ENCODE peak calls at places on chromosomes 7 and 10, in six cellular contexts. T is gastrocnemius medialis, L is GM12878, W is right lobe of liver, H is A549, A is adrenal gland. M is an unnamed sample.

GRCh38 chr10:132588301-132589013 is 50.9 kb downstream of the INPP5A start:
- DNase-seq in L (no peak), A (no peak), T (peak; percentile 43), W (no peak), H (no peak), M (no peak)

GRCh38 chr7:44973610-44974401 is 5.0 kb downstream of the MYO1G start:
- DNase-seq in A (peak; percentile 74), T (no peak), L (no peak), W (no peak), H (no peak), M (no peak)

GRCh38 chr10:71636588-71636987 is 83.0 kb downstream of the C10orf105 start:
- DNase-seq in W (no peak), A (no peak), T (no peak), L (no peak), H (no peak), M (no peak)

GRCh38 chr7:52616552-52616951 is 418.9 kb upstream of the POM121L12 start:
- DNase-seq in L (no peak), W (no peak), T (no peak), A (no peak), H (no peak), M (no peak)

GRCh38 chr7:52634996-52635395 is 400.4 kb upstream of the POM121L12 start:
- DNase-seq in T (no peak), A (no peak), H (no peak), W (no peak), L (no peak), M (no peak)

GRCh38 chr10:80535671-80536360 is 1.9 kb upstream of the SH2D4B start:
- DNase-seq in T (no peak), H (peak; percentile 89), A (peak; percentile 88), L (no peak), W (peak; percentile 90), M (peak; percentile 44)

GRCh38 chr10:125449571-125449970 is 233.4 kb downstream of the TEX36 start:
- DNase-seq in H (no peak), L (no peak), A (no peak), T (no peak), W (no peak), M (no peak)

GRCh38 chr10:93081834-93082233 is 8.1 kb downstream of the CYP26A1 start:
- DNase-seq in H (no peak), A (no peak), T (no peak), L (no peak), W (no peak), M (no peak)

GRCh38 chr7:22824760-22825159 is 2.1 kb upstream of the TOMM7 start:
- DNase-seq in T (no peak), A (no peak), L (no peak), W (no peak), H (no peak), M (no peak)

GRCh38 chr10:74027702-74028101 is 29.8 kb downstream of the VCL start:
- DNase-seq in L (no peak), H (no peak), A (no peak), T (no peak), W (no peak), M (no peak)

GRCh38 chr7:127504715-127505114 is 80.7 kb downstream of the GCC1 start:
- DNase-seq in T (no peak), H (no peak), L (no peak), W (no peak), A (peak; percentile 23), M (no peak)

GRCh38 chr7:42768037-42768436 is 143.8 kb downstream of the C7orf25 start:
- DNase-seq in L (no peak), T (no peak), H (no peak), A (no peak), W (no peak), M (no peak)
- TF ChIP-seq CTCF in L (no peak), T (no peak), H (no peak), A (no peak), W (no peak), M (no peak)

DNA sequence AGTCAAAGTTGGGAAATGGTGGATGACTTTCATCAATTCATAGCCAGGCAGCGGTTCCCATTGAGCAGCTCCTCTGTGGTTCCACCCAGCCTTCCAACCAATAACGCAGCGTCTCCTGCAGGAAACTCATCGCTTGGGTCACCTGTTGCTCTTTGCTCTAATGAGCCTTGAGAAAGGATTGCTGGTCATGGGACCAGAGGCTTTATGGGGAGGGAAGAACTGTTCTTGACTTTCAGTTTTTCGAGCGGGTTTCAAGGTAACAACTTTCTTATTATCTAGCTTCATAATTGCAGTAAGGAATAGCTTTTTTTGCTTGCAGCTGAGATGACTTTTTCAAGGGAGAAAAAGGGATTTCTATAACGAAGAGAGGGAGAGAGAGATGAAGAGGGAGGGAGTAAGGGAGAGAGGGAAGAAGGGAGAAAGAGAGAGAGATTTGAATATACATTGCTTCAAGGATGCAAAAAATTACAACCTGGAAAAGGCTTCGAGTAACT is 405 bp upstream of the ENTPD1 start:
- DNase-seq in H (no peak), A (peak; percentile 70), T (no peak), W (peak; percentile 53), L (peak; percentile 90), M (no peak)
- TF ChIP-seq POLR2A in H (no peak), A (no peak), T (peak; percentile 36), W (peak; percentile 10), L (peak; percentile 23), M (no peak)

DNA sequence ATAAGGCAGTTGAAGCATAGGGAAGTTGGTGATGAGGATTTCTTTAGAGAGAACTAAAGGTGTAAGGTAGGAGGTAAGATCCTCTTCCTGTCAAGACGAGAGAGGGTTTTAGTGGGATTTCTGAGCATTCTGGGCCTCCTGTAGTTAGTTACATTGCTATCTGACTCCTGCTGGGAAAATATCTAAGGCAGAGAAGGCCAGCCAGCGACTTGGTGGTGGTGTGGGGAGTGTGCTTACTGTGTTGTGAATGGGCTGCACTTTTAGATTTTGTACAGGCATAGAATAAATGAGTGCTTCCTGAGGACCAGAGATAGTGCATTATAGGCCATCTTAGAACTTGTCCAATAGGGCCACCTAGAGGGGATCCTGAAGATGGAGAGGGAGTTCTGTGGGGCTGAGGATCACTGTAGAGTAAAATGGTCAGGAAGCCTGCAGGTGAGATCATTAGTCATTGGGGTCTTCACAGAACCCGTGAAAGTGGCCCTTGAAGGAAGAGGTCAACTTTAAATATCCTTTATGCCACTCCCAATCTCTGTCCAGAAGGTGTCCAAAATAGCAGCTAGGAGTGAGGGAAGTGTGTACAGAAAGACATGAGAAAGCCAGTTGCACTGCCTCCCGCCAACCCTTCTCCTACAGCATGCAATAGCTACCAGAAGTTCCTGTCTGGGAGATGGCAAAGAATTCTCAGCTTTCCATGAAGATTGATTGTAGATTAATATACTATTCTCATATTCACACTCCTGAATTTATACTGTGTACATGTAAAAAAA is 266.6 kb downstream of the POLR1F start:
- DNase-seq in H (peak; percentile 3), L (no peak), T (no peak), A (peak; percentile 26), W (no peak), M (no peak)
- TF ChIP-seq CTCF in H (peak; percentile 49), L (peak; percentile 33), T (no peak), A (peak; percentile 12), W (no peak), M (no peak)

GRCh38 chr10:12068467-12069269 is at the start of gene DHTKD1:
- DNase-seq in L (peak; percentile 94), T (peak; percentile 96), W (peak; percentile 100), H (peak; percentile 99), A (peak; percentile 98), M (peak; percentile 97)
- TF ChIP-seq POLR2A in L (peak; percentile 87), T (peak; percentile 61), W (peak; percentile 89), H (peak; percentile 56), A (peak; percentile 32), M (no peak)

DNA sequence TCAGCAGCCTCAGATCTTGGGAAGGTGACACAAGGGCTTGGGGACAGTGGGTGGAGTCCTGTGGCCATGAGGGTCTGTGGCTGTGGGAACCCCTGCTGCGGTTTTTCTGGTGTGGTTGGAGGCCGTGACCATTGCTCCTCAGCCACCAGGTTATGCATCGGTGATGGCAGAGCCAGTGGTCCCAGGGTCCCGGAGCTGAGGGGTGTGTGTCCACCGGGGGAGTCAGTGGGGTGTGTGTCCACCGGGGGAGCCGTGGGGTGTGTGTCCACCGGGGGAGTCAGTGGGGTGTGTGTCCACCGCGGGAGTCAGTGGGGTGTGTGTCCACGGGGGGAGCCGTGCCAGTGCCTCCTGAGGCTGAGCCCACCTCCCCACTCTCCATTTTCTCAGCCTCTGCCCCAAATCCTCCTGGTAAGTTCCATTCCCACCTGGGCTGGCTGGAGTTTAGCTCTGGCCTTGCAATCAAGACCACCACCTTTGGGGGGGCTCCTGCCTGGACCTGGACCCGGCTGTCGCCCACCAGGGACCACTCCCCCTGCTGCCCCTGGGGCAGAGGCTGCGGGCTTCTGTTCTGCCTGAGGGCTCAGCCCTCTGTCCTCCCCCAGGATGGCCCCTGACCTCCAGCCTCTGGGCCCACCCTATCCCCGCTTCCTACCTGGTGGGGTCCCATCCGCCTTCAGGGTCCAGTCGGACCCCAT is 143.5 kb downstream of the ELFN1 start:
- DNase-seq in L (no peak), A (no peak), H (no peak), W (no peak), T (no peak), M (peak; percentile 78)
- TF ChIP-seq CTCF in L (no peak), A (no peak), H (no peak), W (no peak), T (no peak), M (no peak)

GRCh38 chr7:100827330-100828226 is at the start of gene EPHB4:
- DNase-seq in W (peak; percentile 96), L (no peak), T (peak; percentile 28), H (peak; percentile 73), A (peak; percentile 92), M (peak; percentile 95)
- TF ChIP-seq POLR2A in W (peak; percentile 39), L (no peak), T (no peak), H (peak; percentile 75), A (peak; percentile 40), M (no peak)

DNA sequence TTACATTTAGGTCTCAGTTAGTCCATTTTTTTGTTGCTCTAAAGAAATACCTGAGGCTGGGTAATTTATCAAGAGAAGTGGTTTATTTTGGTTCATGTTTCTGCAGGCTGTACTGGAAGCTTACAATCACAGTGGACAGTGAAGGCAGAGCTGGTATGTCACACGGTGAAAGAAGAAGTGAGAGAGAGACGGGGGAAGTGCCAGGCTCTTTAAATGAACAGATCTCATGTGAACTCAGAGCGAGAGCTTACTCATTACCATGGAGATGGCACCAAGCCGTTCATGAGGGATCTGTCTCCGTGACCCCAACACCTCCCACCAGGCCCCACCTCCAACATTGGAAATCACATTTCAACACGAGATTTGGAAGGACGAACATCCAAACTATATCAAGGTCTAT is 18.9 kb upstream of the PNLIPRP3 start:
- DNase-seq in A (no peak), L (peak; percentile 12), W (no peak), T (no peak), H (no peak), M (no peak)
- TF ChIP-seq CTCF in A (no peak), L (no peak), W (no peak), T (no peak), H (no peak), M (no peak)

GRCh38 chr7:116241296-116241695 is 31.0 kb downstream of the TES start:
- DNase-seq in H (no peak), T (no peak), L (no peak), A (no peak), W (no peak), M (no peak)
- TF ChIP-seq POLR2A in H (no peak), T (no peak), L (no peak), A (no peak), W (no peak), M (no peak)

DNA sequence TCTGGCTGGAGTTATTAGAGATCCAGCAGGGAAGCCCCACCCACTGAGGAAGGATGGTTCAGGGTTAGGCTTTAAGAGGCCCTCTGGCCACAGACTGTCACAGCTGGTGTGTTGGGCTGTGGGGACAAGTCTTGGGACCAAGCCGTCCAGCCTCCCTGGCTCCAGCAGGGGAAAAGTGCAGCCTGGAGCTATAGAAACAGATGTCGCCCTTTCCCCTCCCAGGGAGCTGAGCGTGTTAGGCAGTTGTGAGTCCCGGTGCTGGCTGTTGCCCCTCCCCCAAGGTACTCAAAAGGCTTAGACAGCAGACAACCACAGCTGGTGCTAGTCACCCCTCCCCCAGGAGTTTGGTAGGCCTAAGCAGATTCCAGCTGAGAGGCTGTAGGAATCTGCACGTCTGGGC is 143.4 kb downstream of the TMEM168 start:
- DNase-seq in L (no peak), A (no peak), W (no peak), H (no peak), T (no peak), M (no peak)
- TF ChIP-seq CTCF in L (no peak), A (no peak), W (no peak), H (no peak), T (no peak), M (no peak)

M was measured in lower leg skin.